ENCODE peak calls at places on chromosomes 6 and 20, in five cellular contexts. X, Z, R, O and C are unnamed samples.

GRCh38 chr6:6596529-6596928 is 8.0 kb downstream of the LY86 start:
- DNase-seq in X (no peak), Z (no peak), R (no peak), O (no peak), C (no peak)

GRCh38 chr20:50191065-50191565 is 485 bp downstream of the CEBPB start:
- DNase-seq in X (peak), Z (no peak), R (peak), O (peak), C (no peak)

GRCh38 chr6:3398165-3398562 is 58.7 kb downstream of the SLC22A23 start:
- DNase-seq in X (no peak), Z (no peak), R (no peak), O (peak), C (no peak)

GRCh38 chr20:9353180-9353915 is 161.0 kb upstream of the LAMP5 start:
- DNase-seq in X (no peak), Z (no peak), R (no peak), O (no peak), C (no peak)

GRCh38 chr6:24131751-24132150 is 5.7 kb downstream of the NRSN1 start:
- DNase-seq in X (no peak), Z (no peak), R (no peak), O (no peak), C (no peak)

GRCh38 chr6:65984089-65984488 is 277.1 kb upstream of the EYS start:
- DNase-seq in X (no peak), Z (no peak), R (no peak), O (no peak), C (no peak)

GRCh38 chr6:72933216-72933615 is 292.1 kb downstream of the KHDC1L start:
- DNase-seq in X (no peak), Z (no peak), R (no peak), O (no peak), C (no peak)

GRCh38 chr6:103409475-103409874 is 1450.2 kb downstream of the HACE1 start:
- DNase-seq in X (no peak), Z (no peak), R (no peak), O (no peak), C (no peak)

GRCh38 chr6:142746524-142746923 is 198.5 kb downstream of the HIVEP2 start:
- DNase-seq in X (peak), Z (no peak), R (peak), O (peak), C (peak)

GRCh38 chr20:15596220-15596875 is 976.9 kb downstream of the KIF16B start:
- DNase-seq in X (no peak), Z (no peak), R (no peak), O (no peak), C (no peak)

GRCh38 chr6:84526631-84527030 is 237.8 kb downstream of the TBX18 start:
- DNase-seq in X (no peak), Z (no peak), R (no peak), O (no peak), C (no peak)

DNA sequence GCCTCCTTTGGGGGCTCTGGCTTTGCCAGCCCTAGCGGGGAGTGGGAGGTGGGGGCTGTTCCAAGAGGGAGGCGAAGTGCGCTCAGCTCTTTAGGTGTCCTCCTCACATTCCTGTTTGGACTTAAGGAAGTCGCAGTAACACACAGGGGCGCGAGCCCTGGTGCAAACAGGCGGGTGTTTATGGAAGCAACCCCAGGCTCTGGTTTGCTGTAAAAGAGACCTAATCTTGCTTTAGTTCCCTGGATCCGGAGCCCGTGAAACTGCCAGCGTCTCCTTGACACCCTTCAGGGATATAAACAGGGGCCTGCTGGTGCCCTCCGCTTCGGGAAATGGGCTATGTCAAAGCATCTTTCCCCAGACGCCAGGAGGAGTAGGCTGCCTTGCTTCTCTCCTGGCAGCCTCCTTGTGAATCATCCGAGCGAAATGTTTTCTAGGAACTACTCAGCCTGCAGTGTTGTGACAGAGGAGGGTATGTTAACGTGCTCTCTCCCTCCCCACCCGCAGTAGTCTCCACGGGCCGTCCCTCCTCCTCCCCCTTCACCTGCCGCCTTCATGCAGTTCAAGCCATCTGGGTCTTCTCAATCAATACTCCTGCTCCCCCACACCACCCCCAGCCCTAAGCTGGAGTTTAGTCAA is 168.0 kb upstream of the LRFN2 start:
- DNase-seq in X (peak), Z (peak), R (no peak), O (peak), C (peak)
- H3K4me3 ChIP-seq in X (no peak), Z (no peak), R (no peak), O (no peak), C (no peak)

DNA sequence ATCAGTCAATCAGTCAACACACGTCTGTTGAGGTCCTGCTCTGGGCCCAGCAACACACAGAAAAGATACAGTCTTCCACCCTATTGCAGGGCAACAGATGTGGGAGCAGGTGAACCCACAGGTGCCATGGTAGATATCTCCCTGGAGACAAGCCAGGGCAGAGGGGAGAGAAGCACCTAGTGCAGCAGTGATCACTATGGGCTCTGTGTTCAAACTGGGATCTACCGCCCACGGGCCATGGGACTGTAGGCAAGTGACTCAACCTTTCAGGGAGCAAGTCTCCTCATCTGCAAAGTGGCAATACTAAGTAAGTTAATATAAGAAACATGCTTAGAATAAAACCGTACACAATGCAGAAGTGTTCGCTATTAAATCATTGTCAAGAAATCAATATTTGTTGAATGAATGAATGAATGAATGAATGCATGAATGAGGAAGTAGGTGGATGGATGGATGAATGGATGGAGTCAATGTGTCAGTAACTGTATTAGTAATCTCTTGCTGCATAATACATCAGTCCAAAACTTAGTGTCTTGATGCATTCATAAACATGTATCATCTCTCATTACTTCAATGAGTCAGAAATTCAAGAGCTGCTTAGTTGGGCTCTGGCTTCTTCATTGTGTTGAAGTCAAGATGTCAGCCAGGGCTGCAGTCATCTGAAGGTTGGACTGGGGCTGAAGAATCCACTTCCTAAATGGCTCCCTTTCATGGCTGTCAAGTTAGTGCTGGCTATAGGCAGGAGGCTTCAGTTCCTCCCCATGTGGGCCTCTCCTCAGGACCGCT is 31.9 kb upstream of the NFATC2 start:
- DNase-seq in X (peak), Z (peak), R (no peak), O (peak), C (no peak)
- H3K4me3 ChIP-seq in X (no peak), Z (no peak), R (no peak), O (no peak), C (no peak)

GRCh38 chr20:51423810-51424209 is 118.7 kb downstream of the NFATC2 start:
- DNase-seq in X (no peak), Z (no peak), R (no peak), O (no peak), C (no peak)
- H3K4me3 ChIP-seq in X (no peak), Z (no peak), R (no peak), O (no peak), C (no peak)

GRCh38 chr6:167100241-167100674 is 22.6 kb upstream of the CCR6 start:
- DNase-seq in X (no peak), Z (no peak), R (no peak), O (no peak), C (no peak)

GRCh38 chr6:167097770-167098169 is 25.1 kb upstream of the CCR6 start:
- DNase-seq in X (no peak), Z (no peak), R (no peak), O (no peak), C (no peak)

GRCh38 chr6:167102318-167102717 is 20.6 kb upstream of the CCR6 start:
- DNase-seq in X (no peak), Z (no peak), R (no peak), O (no peak), C (no peak)

GRCh38 chr6:167098825-167099225 is 24.1 kb upstream of the CCR6 start:
- DNase-seq in X (no peak), Z (no peak), R (no peak), O (no peak), C (no peak)

DNA sequence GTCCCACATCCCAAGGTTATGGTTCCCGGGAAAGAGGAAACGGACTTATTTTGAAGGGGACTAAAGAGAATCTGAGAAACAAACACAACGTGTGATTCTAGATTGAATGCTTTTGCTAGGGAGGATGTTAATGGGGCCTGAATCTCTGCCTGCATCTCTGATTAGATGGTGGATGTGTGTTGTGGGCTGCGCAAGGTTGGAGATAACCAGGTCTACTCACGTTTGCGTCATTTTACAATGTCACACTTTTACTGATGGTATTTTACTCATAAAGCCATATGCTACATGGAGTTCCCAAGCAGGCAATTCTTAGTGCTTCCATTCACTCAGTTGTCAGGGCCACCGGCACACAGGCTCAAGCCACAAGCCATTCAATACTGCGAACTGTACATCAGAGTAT is 23.2 kb upstream of the CCR6 start:
- DNase-seq in X (no peak), Z (no peak), R (no peak), O (no peak), C (no peak)
- H3K4me3 ChIP-seq in X (no peak), Z (no peak), R (no peak), O (no peak), C (no peak)

GRCh38 chr6:53669592-53669991 is 4.0 kb upstream of the KLHL31 start:
- DNase-seq in X (no peak), Z (no peak), R (no peak), O (no peak), C (no peak)
- H3K4me3 ChIP-seq in X (no peak), Z (no peak), R (no peak), O (no peak), C (no peak)

GRCh38 chr6:15248451-15249370 is 2.8 kb downstream of the JARID2 start:
- DNase-seq in X (peak), Z (peak), R (peak), O (peak), C (peak)

GRCh38 chr6:15252205-15252604 is 6.3 kb downstream of the JARID2 start:
- DNase-seq in X (no peak), Z (no peak), R (no peak), O (no peak), C (no peak)

GRCh38 chr6:15249371-15250019 is 3.6 kb downstream of the JARID2 start:
- DNase-seq in X (no peak), Z (peak), R (no peak), O (no peak), C (no peak)

GRCh38 chr6:15247750-15248450 is 2.0 kb downstream of the JARID2 start:
- DNase-seq in X (peak), Z (peak), R (peak), O (peak), C (peak)

DNA sequence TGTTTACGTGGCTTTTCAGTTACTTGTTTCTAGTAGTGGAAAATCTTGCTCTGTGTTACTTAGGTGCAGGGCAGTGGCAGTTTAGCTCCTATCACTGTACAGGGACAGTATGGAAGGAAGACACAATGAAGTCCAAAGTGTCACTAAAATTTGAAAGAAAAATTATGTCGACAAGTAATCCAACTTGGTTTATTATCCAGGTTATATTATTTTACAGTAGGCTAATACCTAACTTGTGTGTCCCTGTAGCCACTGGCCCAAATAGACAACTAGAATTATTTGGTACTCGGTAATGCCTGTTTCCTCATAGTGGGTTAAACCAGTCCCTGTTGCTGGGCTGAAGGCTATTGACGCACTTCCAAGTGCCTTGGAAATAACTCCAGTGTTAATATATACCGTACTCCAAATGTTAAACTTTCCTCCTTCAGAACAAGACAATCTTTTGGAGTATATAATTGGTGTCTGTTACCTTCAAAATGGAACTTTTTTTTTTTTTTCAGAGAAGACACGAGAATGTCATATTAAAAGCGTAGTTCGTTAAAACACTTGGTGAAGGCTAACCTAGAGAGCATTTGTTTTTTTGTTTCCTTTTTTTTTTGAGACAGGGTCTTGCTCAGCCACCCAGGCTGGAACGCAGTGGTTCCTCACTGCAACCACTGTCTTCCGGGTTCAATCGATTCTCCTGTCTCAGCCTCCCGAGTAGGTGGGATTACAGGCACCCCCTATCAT is 4.7 kb downstream of the JARID2 start:
- DNase-seq in X (no peak), Z (no peak), R (no peak), O (no peak), C (no peak)
- H3K4me3 ChIP-seq in X (no peak), Z (no peak), R (no peak), O (no peak), C (no peak)

GRCh38 chr20:23628402-23629016 is 9.2 kb downstream of the CST3 start:
- DNase-seq in X (no peak), Z (no peak), R (no peak), O (no peak), C (peak)
- H3K4me3 ChIP-seq in X (no peak), Z (no peak), R (no peak), O (no peak), C (no peak)

DNA sequence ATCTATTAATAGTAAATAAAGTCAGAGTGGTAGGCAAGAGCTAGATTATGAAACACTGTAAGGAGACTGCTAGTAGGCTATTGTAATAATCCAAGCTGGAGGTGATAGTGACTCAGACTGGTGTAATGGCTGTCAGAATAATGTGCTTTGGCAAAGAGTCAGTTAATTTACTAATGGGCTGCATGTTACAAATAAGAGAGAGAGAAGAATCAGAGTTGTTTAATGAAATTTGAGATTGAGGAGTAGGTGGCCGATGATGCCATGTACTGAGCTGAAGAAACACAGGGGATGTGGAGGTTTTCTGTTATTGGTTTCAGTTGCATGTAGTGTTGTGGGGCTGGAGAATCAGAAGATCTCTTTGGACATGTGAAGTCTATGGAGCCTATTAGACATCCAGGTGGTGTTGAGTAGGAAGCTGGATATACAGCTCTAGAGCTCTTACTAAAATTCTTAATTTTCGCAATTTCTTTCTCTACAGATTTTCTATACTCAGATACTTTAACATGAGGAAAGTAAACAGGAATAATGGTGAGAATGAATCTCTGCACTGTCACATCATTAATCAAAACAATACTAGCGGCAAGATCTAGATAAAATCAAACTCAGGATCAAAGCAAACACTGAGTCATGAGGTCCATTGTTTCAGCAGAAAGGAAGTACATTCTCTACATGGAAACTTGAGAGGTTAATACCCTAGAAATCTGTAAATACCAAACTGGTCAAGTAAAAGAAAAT is 167.7 kb downstream of the SIM1 start:
- DNase-seq in X (peak), Z (peak), R (no peak), O (peak), C (no peak)
- H3K4me3 ChIP-seq in X (no peak), Z (no peak), R (no peak), O (no peak), C (no peak)